ENCODE peak calls at places on chromosomes 11 and 22, in four cellular contexts. U is stimulated activated naive CD8-positive, alpha-beta T cell treated with anti-CD3 and anti-CD28 coated beads, Interleukin-15, Interleukin-2, amounts not matched to agents 100 U/mL and 50 U/mL, for 24 hours; W is fibroblast of mammary gland; Z is activated naive CD4-positive, alpha-beta T cell treated with anti-CD3 and anti-CD28 coated beads, Interleukin-2, amount 50 U/mL, for 72 hours. A is an unnamed sample.

GRCh38 chr11:125448136-125448535 is 47.9 kb downstream of the FEZ1 start:
- DNase-seq in U (no peak), W (peak), Z (no peak), A (peak)

GRCh38 chr11:114279778-114280532 is 16.2 kb upstream of the NNMT start:
- DNase-seq in U (no peak), W (peak), Z (no peak), A (no peak)

GRCh38 chr22:36435516-36436415 is 45.7 kb downstream of the TXN2 start:
- DNase-seq in U (peak), W (no peak), Z (peak), A (peak)

GRCh38 chr11:621838-622237 is 2.9 kb downstream of the CDHR5 start:
- DNase-seq in U (no peak), W (no peak), Z (no peak), A (no peak)

GRCh38 chr11:118006153-118006534 is 19.9 kb downstream of the IL10RA start:
- DNase-seq in U (no peak), W (no peak), Z (no peak), A (no peak)

GRCh38 chr11:35553831-35554230 is 28.4 kb upstream of the PAMR1 start:
- DNase-seq in U (no peak), W (peak), Z (no peak), A (peak)

GRCh38 chr11:3808846-3809623 is 675 bp downstream of the PGAP2 start:
- DNase-seq in U (peak), W (peak), Z (peak), A (peak)

GRCh38 chr11:280762-281485 is 2.7 kb downstream of the NLRP6 start:
- DNase-seq in U (peak), W (no peak), Z (no peak), A (no peak)

GRCh38 chr11:723120-723883 is 17.3 kb downstream of the EPS8L2 start:
- DNase-seq in U (peak), W (peak), Z (peak), A (no peak)

GRCh38 chr11:59600234-59600633 is 15.3 kb downstream of the OSBP start:
- DNase-seq in U (no peak), W (no peak), Z (no peak), A (no peak)

GRCh38 chr22:45717787-45718186 is 46.2 kb downstream of the ATXN10 start:
- DNase-seq in U (no peak), W (peak), Z (no peak), A (no peak)

GRCh38 chr22:24086310-24086709 is 75.2 kb downstream of the CABIN1 start:
- DNase-seq in U (no peak), W (no peak), Z (no peak), A (peak)

GRCh38 chr22:18952022-18952421 is 15.9 kb upstream of the PRODH start:
- DNase-seq in U (no peak), W (no peak), Z (no peak), A (no peak)

GRCh38 chr11:128208329-128209220 is 378.8 kb downstream of the ETS1 start:
- DNase-seq in U (no peak), W (peak), Z (no peak), A (no peak)

GRCh38 chr11:60872124-60872951 is 5.0 kb downstream of the ZP1 start:
- DNase-seq in U (no peak), W (peak), Z (no peak), A (no peak)

GRCh38 chr11:44468338-44468988 is 97.0 kb upstream of the CD82 start:
- DNase-seq in U (no peak), W (no peak), Z (no peak), A (no peak)

GRCh38 chr11:1112351-1113191 is 37.9 kb downstream of the MUC2 start:
- DNase-seq in U (no peak), W (no peak), Z (no peak), A (peak)

A was measured in islet precursor cell.